ENCODE peak calls at places on chromosomes 12 and 14, in six cellular contexts. F is lung, Z is fibroblast of lung, B is astrocyte, O is gastrocnemius medialis, Y is bronchial epithelial cell. U is an unnamed sample. For H3K27me3, the result is how much of the 10 kb centered on the place peaks cover.

GRCh38 chr14:59215353-59215752 is 26.9 kb downstream of the DAAM1 start:
- DNase-seq in F (peak), Z (peak), B (peak), O (peak), Y (no peak), U (no peak)

GRCh38 chr12:121595520-121595919 is 14.7 kb upstream of the KDM2B start:
- DNase-seq in F (no peak), Z (no peak), B (no peak), O (no peak), Y (no peak), U (no peak)

GRCh38 chr14:68248481-68249255 is 429.1 kb downstream of the RAD51B start:
- DNase-seq in F (no peak), Z (peak), B (peak), O (peak), Y (peak), U (no peak)

GRCh38 chr12:84842406-84843013 is 70.1 kb downstream of the SLC6A15 start:
- DNase-seq in F (no peak), Z (peak), B (peak), O (no peak), Y (peak), U (no peak)

GRCh38 chr14:100838493-100839440 is 12.8 kb downstream of the MEG3 start:
- DNase-seq in F (no peak), Z (peak), B (peak), O (no peak), Y (no peak), U (no peak)

GRCh38 chr12:52650520-52651081 is 1.4 kb downstream of the KRT2 start:
- DNase-seq in F (no peak), Z (no peak), B (no peak), O (no peak), Y (no peak), U (peak)

GRCh38 chr12:1339608-1340319 is 254.6 kb downstream of the FBXL14 start:
- DNase-seq in F (no peak), Z (no peak), B (no peak), O (no peak), Y (no peak), U (no peak)

GRCh38 chr14:96735509-96735908 is 61.7 kb upstream of the VRK1 start:
- DNase-seq in F (no peak), Z (no peak), B (no peak), O (no peak), Y (no peak), U (no peak)

GRCh38 chr12:48023386-48023785 is 19.1 kb upstream of the COL2A1 start:
- DNase-seq in F (no peak), Z (no peak), B (no peak), O (no peak), Y (no peak), U (no peak)

GRCh38 chr12:13205809-13206559 is 9.5 kb downstream of the EMP1 start:
- DNase-seq in F (no peak), Z (peak), B (peak), O (no peak), Y (peak), U (peak)

GRCh38 chr12:123757555-123757954 is 4.5 kb upstream of the DNAH10 start:
- DNase-seq in F (no peak), Z (peak), B (no peak), O (no peak), Y (peak), U (no peak)

GRCh38 chr12:131194166-131194565 is 240.5 kb downstream of the ADGRD1 start:
- DNase-seq in F (no peak), Z (no peak), B (no peak), O (no peak), Y (no peak), U (no peak)

GRCh38 chr14:20454359-20454644 is 310 bp downstream of the OSGEP start:
- DNase-seq in F (no peak), Z (no peak), B (peak), O (peak), Y (peak), U (no peak)

GRCh38 chr14:20302042-20302761 is 3.5 kb downstream of the TTC5 start:
- DNase-seq in F (no peak), Z (no peak), B (peak), O (no peak), Y (peak), U (no peak)

GRCh38 chr12:27293463-27293862 is 39.2 kb upstream of the BMAL2 start:
- DNase-seq in F (no peak), Z (peak), B (peak), O (no peak), Y (no peak), U (no peak)

GRCh38 chr12:27289414-27289813 is 43.2 kb upstream of the BMAL2 start:
- DNase-seq in F (no peak), Z (no peak), B (peak), O (no peak), Y (no peak), U (no peak)

GRCh38 chr12:27290501-27291168 is 42.0 kb upstream of the BMAL2 start:
- DNase-seq in F (no peak), Z (no peak), B (no peak), O (no peak), Y (no peak), U (no peak)

GRCh38 chr12:27292718-27293117 is 39.9 kb upstream of the BMAL2 start:
- DNase-seq in F (no peak), Z (no peak), B (no peak), O (no peak), Y (no peak), U (no peak)

GRCh38 chr12:27291862-27292261 is 40.8 kb upstream of the BMAL2 start:
- DNase-seq in F (no peak), Z (no peak), B (peak), O (no peak), Y (no peak), U (no peak)
- H3K4me3 ChIP-seq in F (no peak), Z (no peak), B (no peak), O (no peak), Y (no peak), U (no peak)

GRCh38 chr12:109433618-109434017 is 43.5 kb downstream of the KCTD10 start:
- DNase-seq in F (no peak), Z (no peak), B (no peak), O (no peak), Y (no peak), U (no peak)
- TF ChIP-seq CTCF in F (no peak), Z (no peak), B (no peak), O (peak), Y (peak), U (peak)

DNA sequence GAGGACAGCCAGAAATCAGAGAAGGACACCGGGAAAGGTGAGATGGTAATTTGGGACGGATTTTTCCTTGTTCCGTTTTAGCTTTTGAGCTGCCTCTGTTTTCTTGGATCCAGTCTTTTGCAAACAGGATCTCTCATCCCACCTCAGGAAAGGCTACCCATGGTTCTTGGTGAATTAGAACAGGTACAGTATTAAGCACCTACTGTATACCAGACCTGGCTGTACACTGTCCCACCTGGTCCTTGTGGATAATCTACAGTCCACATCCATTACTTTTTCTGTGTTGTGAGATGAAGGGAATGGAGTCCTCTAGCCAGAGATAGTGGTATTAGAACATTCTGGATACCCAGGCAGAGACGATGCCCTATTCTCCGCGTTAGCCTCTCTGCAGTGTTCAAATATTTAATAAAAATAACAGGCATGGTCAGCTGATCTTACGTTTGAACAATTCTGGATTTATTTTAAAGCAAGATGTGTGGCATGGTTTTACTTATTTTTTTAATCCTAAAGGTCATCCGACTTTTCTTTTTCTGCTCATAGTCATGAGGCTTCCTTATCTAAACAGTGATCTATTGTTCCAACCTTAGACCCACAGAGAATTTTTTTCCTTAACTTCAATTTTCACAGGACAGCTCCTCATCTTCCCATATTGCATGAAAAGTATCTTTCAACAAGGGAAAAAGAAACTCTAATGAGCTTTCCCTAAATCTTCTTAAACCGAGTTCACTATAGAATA is 18.9 kb downstream of the PLXNC1 start:
- DNase-seq in F (no peak), Z (no peak), B (no peak), O (no peak), Y (no peak), U (no peak)
- H3K27me3 ChIP-seq in F (under half), Z (under half), B (under half), O (under half), Y (under half), U (under half)

GRCh38 chr12:76259660-76260389 is 88.4 kb downstream of the BBS10 start:
- DNase-seq in F (no peak), Z (peak), B (peak), O (peak), Y (peak), U (no peak)

GRCh38 chr12:76259071-76259470 is 89.1 kb downstream of the BBS10 start:
- DNase-seq in F (no peak), Z (peak), B (no peak), O (peak), Y (no peak), U (no peak)

GRCh38 chr12:76256341-76256740 is 91.9 kb downstream of the BBS10 start:
- DNase-seq in F (no peak), Z (no peak), B (no peak), O (no peak), Y (no peak), U (no peak)

GRCh38 chr12:76256904-76257303 is 91.3 kb downstream of the BBS10 start:
- DNase-seq in F (no peak), Z (no peak), B (no peak), O (no peak), Y (no peak), U (no peak)

GRCh38 chr12:76260390-76260748 is 87.8 kb downstream of the BBS10 start:
- DNase-seq in F (no peak), Z (peak), B (no peak), O (peak), Y (peak), U (no peak)
- H3K4me3 ChIP-seq in F (no peak), Z (peak), B (peak), O (peak), Y (peak), U (no peak)

DNA sequence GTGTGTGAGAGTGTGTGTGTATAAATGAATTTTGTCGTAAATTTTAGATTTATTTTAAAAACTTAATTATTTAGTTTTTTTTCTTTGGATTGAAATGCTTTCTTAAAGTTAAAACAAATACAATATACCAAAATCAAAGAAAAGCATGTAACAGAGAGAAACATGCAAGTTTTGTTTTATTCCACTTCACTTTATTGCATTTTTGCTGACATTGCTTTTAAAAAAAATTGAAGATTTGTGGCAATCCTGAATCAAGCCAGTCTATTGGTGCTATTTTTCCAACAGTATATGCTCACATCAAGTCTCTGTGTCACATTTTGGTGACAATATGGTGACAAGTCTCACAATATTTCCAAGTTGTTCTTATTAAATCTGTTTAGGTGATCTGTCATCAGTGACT is 258.9 kb downstream of the FLRT2 start:
- DNase-seq in F (no peak), Z (no peak), B (no peak), O (no peak), Y (no peak), U (no peak)
- TF ChIP-seq CTCF in F (no peak), Z (no peak), B (no peak), O (no peak), Y (no peak), U (no peak)

DNA sequence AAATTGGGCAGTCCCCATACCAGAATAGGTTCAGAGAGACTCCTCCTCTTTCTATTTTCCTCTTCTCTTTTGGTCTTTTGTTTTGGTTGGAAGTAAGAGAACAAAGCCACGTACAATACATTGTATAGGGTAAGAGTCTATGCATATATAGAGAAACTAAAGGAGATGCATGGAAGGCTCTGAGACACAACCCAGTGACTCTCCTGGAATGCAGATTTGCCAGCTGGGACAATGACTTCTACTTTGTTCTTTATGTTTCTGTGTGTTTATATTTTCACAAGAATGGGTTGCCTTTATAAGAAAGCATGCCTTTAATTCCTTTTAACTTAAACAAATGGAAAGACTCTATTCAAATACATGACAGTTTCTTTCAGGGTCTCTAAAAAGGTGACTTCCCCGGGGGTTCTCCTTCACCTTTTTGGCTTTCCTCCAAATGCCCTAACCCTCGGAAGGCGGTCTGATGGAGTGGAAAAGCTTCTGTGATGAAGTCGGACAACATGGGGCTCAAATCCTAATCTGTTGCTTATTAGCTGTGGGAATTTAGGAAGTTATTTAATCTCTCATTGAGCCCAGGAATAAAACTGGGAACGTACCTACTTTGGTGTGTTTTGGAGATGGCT is 9.0 kb upstream of the SERPINA1 start:
- DNase-seq in F (no peak), Z (no peak), B (no peak), O (no peak), Y (no peak), U (no peak)
- H3K27me3 ChIP-seq in F (under half), Z (under half), B (under half), O (under half), Y (under half), U (under half)

GRCh38 chr14:41604793-41605534 is 1.7 kb upstream of the LRFN5 start:
- DNase-seq in F (no peak), Z (peak), B (peak), O (no peak), Y (no peak), U (no peak)
- H3K4me3 ChIP-seq in F (peak), Z (peak), B (peak), O (peak), Y (no peak), U (peak)

U was measured in kidney epithelial cell.